ENCODE peak calls at places on chromosomes 11 and 22, in five cellular contexts. One of them, this sample, is unnamed. For H3K4me1, the result is how much of the 10 kb centered on the place peaks cover.

GRCh38 chr22:26707581-26707980 is 50.2 kb downstream of the MIAT start:
- DNase-seq in endothelial cell of umbilical vein: no peak
- DNase-seq in left ventricle myocardium inferior: no peak
- DNase-seq in uterus: no peak
- DNase-seq in transverse colon: no peak
- DNase-seq in this sample: no peak

GRCh38 chr11:45537617-45538016 is 127.8 kb downstream of the CHST1 start:
- DNase-seq in endothelial cell of umbilical vein: no peak
- DNase-seq in left ventricle myocardium inferior: no peak
- DNase-seq in transverse colon: no peak
- DNase-seq in uterus: no peak
- DNase-seq in this sample: no peak

GRCh38 chr11:28466506-28466905 is 358.3 kb downstream of the METTL15 start:
- DNase-seq in transverse colon: no peak
- DNase-seq in endothelial cell of umbilical vein: no peak
- DNase-seq in uterus: no peak
- DNase-seq in left ventricle myocardium inferior: no peak
- DNase-seq in this sample: no peak

GRCh38 chr11:11313902-11314692 is 39.0 kb downstream of the CSNK2A3 start:
- DNase-seq in left ventricle myocardium inferior: no peak
- DNase-seq in endothelial cell of umbilical vein: no peak
- DNase-seq in uterus: no peak
- DNase-seq in transverse colon: no peak
- DNase-seq in this sample: peak

GRCh38 chr22:28798810-28799124 is 1.6 kb downstream of the XBP1 start:
- DNase-seq in uterus: no peak
- DNase-seq in endothelial cell of umbilical vein: no peak
- DNase-seq in transverse colon: no peak
- DNase-seq in left ventricle myocardium inferior: no peak
- DNase-seq in this sample: no peak

GRCh38 chr11:125090816-125091215 is 20.6 kb downstream of the TMEM218 start:
- DNase-seq in left ventricle myocardium inferior: no peak
- DNase-seq in transverse colon: no peak
- DNase-seq in endothelial cell of umbilical vein: no peak
- DNase-seq in uterus: no peak
- DNase-seq in this sample: no peak

GRCh38 chr11:64894070-64894811 is 15.8 kb upstream of the EHD1 start:
- DNase-seq in uterus: peak
- DNase-seq in left ventricle myocardium inferior: peak
- DNase-seq in transverse colon: peak
- DNase-seq in endothelial cell of umbilical vein: peak
- DNase-seq in this sample: peak

GRCh38 chr11:112223125-112223524 is 3.1 kb upstream of the PTS start:
- DNase-seq in uterus: no peak
- DNase-seq in endothelial cell of umbilical vein: no peak
- DNase-seq in left ventricle myocardium inferior: no peak
- DNase-seq in transverse colon: no peak
- DNase-seq in this sample: no peak

GRCh38 chr11:69919659-69920499 is 100.7 kb upstream of the FGF3 start:
- DNase-seq in transverse colon: no peak
- DNase-seq in uterus: peak
- DNase-seq in left ventricle myocardium inferior: no peak
- DNase-seq in endothelial cell of umbilical vein: no peak
- DNase-seq in this sample: no peak

GRCh38 chr11:11279956-11280689 is 72.9 kb downstream of the CSNK2A3 start:
- DNase-seq in transverse colon: no peak
- DNase-seq in uterus: no peak
- DNase-seq in left ventricle myocardium inferior: no peak
- DNase-seq in endothelial cell of umbilical vein: peak
- DNase-seq in this sample: no peak

GRCh38 chr11:74373382-74373781 is 24.9 kb downstream of the PGM2L1 start:
- DNase-seq in transverse colon: no peak
- DNase-seq in uterus: no peak
- DNase-seq in left ventricle myocardium inferior: no peak
- DNase-seq in endothelial cell of umbilical vein: no peak
- DNase-seq in this sample: no peak

GRCh38 chr11:37689951-37690350 is 1091.9 kb upstream of the RAG2 start:
- DNase-seq in endothelial cell of umbilical vein: no peak
- DNase-seq in left ventricle myocardium inferior: no peak
- DNase-seq in transverse colon: no peak
- DNase-seq in uterus: no peak
- DNase-seq in this sample: no peak

GRCh38 chr22:20211409-20211996 is 56.6 kb downstream of the RTN4R start:
- DNase-seq in endothelial cell of umbilical vein: no peak
- DNase-seq in uterus: no peak
- DNase-seq in left ventricle myocardium inferior: no peak
- DNase-seq in transverse colon: no peak
- DNase-seq in this sample: no peak

GRCh38 chr22:40727607-40728325 is 48.5 kb downstream of the MCHR1 start:
- DNase-seq in uterus: no peak
- DNase-seq in endothelial cell of umbilical vein: no peak
- DNase-seq in left ventricle myocardium inferior: no peak
- DNase-seq in transverse colon: no peak
- DNase-seq in this sample: no peak

GRCh38 chr11:1453611-1454386 is 32.8 kb downstream of the MOB2 start:
- DNase-seq in left ventricle myocardium inferior: no peak
- DNase-seq in uterus: no peak
- DNase-seq in transverse colon: peak
- DNase-seq in endothelial cell of umbilical vein: no peak
- DNase-seq in this sample: no peak

GRCh38 chr11:115352805-115353483 is 151.3 kb downstream of the CADM1 start:
- DNase-seq in uterus: no peak
- DNase-seq in transverse colon: no peak
- DNase-seq in endothelial cell of umbilical vein: no peak
- DNase-seq in left ventricle myocardium inferior: no peak
- DNase-seq in this sample: no peak

GRCh38 chr11:76803023-76803422 is 19.9 kb downstream of the TSKU start:
- DNase-seq in endothelial cell of umbilical vein: no peak
- DNase-seq in transverse colon: no peak
- DNase-seq in left ventricle myocardium inferior: no peak
- DNase-seq in uterus: no peak
- DNase-seq in this sample: peak
- H3K4me1 ChIP-seq in endothelial cell of umbilical vein: under half
- H3K4me1 ChIP-seq in transverse colon: under half
- H3K4me1 ChIP-seq in left ventricle myocardium inferior: half or more
- H3K4me1 ChIP-seq in uterus: under half
- H3K4me1 ChIP-seq in this sample: under half

DNA sequence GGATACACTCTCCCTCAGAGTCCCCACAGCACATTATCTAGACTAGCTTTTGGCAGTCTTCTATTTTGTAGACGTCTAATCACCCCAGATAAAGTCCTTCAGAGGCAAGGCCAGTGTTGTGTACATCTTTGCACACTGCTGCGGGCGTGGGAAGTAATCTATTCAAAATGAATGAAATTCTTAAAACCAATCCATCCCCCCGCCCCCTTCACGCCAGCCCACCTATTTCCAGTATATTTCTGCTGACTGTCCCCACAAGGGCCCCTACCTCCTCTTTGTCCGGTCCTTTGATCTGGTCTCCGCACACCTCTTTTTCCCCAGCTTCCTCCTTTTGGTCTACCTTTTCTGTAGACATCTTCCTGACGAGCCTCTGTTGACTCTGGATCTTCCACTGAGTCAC is 383 bp downstream of the BSCL2 start:
- DNase-seq in left ventricle myocardium inferior: no peak
- DNase-seq in endothelial cell of umbilical vein: no peak
- DNase-seq in uterus: peak
- DNase-seq in transverse colon: no peak
- DNase-seq in this sample: no peak
- H3K4me3 ChIP-seq in left ventricle myocardium inferior: peak
- H3K4me3 ChIP-seq in endothelial cell of umbilical vein: no peak
- H3K4me3 ChIP-seq in uterus: peak
- H3K4me3 ChIP-seq in transverse colon: peak
- H3K4me3 ChIP-seq in this sample: peak

GRCh38 chr11:27230175-27230565 is 132.8 kb downstream of the CCDC34 start:
- DNase-seq in left ventricle myocardium inferior: no peak
- DNase-seq in uterus: no peak
- DNase-seq in endothelial cell of umbilical vein: no peak
- DNase-seq in transverse colon: no peak
- DNase-seq in this sample: no peak
- H3K4me1 ChIP-seq in left ventricle myocardium inferior: under half
- H3K4me1 ChIP-seq in uterus: under half
- H3K4me1 ChIP-seq in endothelial cell of umbilical vein: under half
- H3K4me1 ChIP-seq in transverse colon: under half
- H3K4me1 ChIP-seq in this sample: under half

GRCh38 chr22:24435861-24436351 is 8.5 kb downstream of the ADORA2A start:
- DNase-seq in uterus: no peak
- DNase-seq in transverse colon: no peak
- DNase-seq in endothelial cell of umbilical vein: no peak
- DNase-seq in left ventricle myocardium inferior: no peak
- DNase-seq in this sample: peak
- H3K4me3 ChIP-seq in uterus: no peak
- H3K4me3 ChIP-seq in transverse colon: no peak
- H3K4me3 ChIP-seq in endothelial cell of umbilical vein: no peak
- H3K4me3 ChIP-seq in left ventricle myocardium inferior: no peak
- H3K4me3 ChIP-seq in this sample: no peak